ENCODE peak calls at places on chromosomes 7 and 10, in five cellular contexts. One of them, this sample, is unnamed.

GRCh38 chr7:20779041-20779440 is 7.6 kb downstream of the SP8 start:
- DNase-seq in neural progenitor cell: peak
- DNase-seq in GM23338: no peak
- DNase-seq in fibroblast of lung: no peak
- DNase-seq in endothelial cell of umbilical vein: no peak
- DNase-seq in this sample: no peak

GRCh38 chr7:158054081-158054480 is 533.5 kb downstream of the PTPRN2 start:
- DNase-seq in neural progenitor cell: no peak
- DNase-seq in GM23338: no peak
- DNase-seq in fibroblast of lung: no peak
- DNase-seq in endothelial cell of umbilical vein: no peak
- DNase-seq in this sample: no peak

GRCh38 chr10:101617102-101617823 is 29.1 kb downstream of the DPCD start:
- DNase-seq in neural progenitor cell: no peak
- DNase-seq in GM23338: peak
- DNase-seq in fibroblast of lung: no peak
- DNase-seq in endothelial cell of umbilical vein: no peak
- DNase-seq in this sample: no peak

GRCh38 chr10:12500406-12501303 is 151.3 kb downstream of the CAMK1D start:
- DNase-seq in neural progenitor cell: no peak
- DNase-seq in GM23338: no peak
- DNase-seq in fibroblast of lung: no peak
- DNase-seq in endothelial cell of umbilical vein: peak
- DNase-seq in this sample: no peak

GRCh38 chr7:142754681-142755575 is 5.7 kb downstream of the PRSS1 start:
- DNase-seq in neural progenitor cell: no peak
- DNase-seq in GM23338: no peak
- DNase-seq in fibroblast of lung: peak
- DNase-seq in endothelial cell of umbilical vein: peak
- DNase-seq in this sample: no peak

GRCh38 chr10:124627851-124628675 is 116.1 kb downstream of the FAM53B start:
- DNase-seq in neural progenitor cell: no peak
- DNase-seq in GM23338: no peak
- DNase-seq in fibroblast of lung: no peak
- DNase-seq in endothelial cell of umbilical vein: no peak
- DNase-seq in this sample: no peak

GRCh38 chr7:68078311-68078710 is 1081.7 kb downstream of the TYW1 start:
- DNase-seq in neural progenitor cell: no peak
- DNase-seq in GM23338: no peak
- DNase-seq in fibroblast of lung: no peak
- DNase-seq in endothelial cell of umbilical vein: no peak
- DNase-seq in this sample: no peak

GRCh38 chr10:14003517-14003916 is 327.2 kb downstream of the FRMD4A start:
- DNase-seq in neural progenitor cell: no peak
- DNase-seq in GM23338: no peak
- DNase-seq in fibroblast of lung: no peak
- DNase-seq in endothelial cell of umbilical vein: no peak
- DNase-seq in this sample: no peak

GRCh38 chr10:96588060-96588554 is 1.3 kb upstream of the TM9SF3 start:
- DNase-seq in neural progenitor cell: no peak
- DNase-seq in GM23338: no peak
- DNase-seq in fibroblast of lung: no peak
- DNase-seq in endothelial cell of umbilical vein: no peak
- DNase-seq in this sample: no peak

GRCh38 chr10:45580371-45580770 is 92.2 kb downstream of the ZFAND4 start:
- DNase-seq in neural progenitor cell: no peak
- DNase-seq in GM23338: no peak
- DNase-seq in fibroblast of lung: no peak
- DNase-seq in endothelial cell of umbilical vein: peak
- DNase-seq in this sample: no peak

GRCh38 chr10:109866168-109866994 is 56.9 kb downstream of the XPNPEP1 start:
- DNase-seq in neural progenitor cell: peak
- DNase-seq in GM23338: peak
- DNase-seq in fibroblast of lung: no peak
- DNase-seq in endothelial cell of umbilical vein: peak
- DNase-seq in this sample: no peak

GRCh38 chr10:127997937-127998336 is 91.0 kb downstream of the PTPRE start:
- DNase-seq in neural progenitor cell: peak
- DNase-seq in GM23338: no peak
- DNase-seq in fibroblast of lung: peak
- DNase-seq in endothelial cell of umbilical vein: no peak
- DNase-seq in this sample: no peak

GRCh38 chr7:10973942-10974716 is 457 bp downstream of the PHF14 start:
- DNase-seq in neural progenitor cell: peak
- DNase-seq in GM23338: peak
- DNase-seq in fibroblast of lung: peak
- DNase-seq in endothelial cell of umbilical vein: peak
- DNase-seq in this sample: no peak

DNA sequence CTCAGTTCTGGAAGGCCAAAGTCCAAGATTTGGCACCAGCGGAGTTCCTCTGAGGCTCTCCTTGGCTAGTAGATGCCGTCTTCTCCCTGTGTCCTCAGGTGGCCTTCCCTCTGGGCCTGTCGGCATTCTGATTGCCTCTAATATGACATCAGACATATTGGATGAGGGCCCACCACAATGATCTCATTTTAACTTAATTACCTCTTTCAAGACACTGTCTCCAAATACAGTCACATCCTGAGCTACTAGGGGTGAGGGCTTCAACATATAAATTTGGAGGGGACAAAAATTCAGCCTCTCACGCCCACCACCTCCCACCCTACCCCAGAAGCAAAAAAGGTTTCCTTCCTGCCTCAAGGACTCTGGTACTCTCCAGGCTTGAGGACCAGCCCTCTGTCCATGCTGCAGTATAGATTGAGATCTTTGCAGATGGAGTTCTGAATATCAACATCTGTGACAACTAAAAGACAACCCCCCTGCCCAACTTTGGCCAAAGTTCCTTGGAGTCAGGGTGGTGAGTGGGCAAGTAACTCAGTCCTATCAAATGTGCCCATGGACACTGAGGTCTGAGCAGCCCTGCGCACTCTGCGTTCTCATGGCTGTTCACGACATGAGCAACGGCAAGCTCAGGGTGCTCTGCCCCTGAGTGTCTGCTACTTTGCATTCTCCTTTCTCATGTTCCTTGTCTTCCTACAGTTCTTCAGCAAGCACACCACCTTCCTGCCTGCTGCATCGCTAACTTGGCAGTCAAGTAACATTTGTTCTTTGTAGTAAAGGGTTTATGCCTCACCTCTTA is 11.5 kb downstream of the TMEM176B start:
- DNase-seq in neural progenitor cell: no peak
- DNase-seq in GM23338: no peak
- DNase-seq in fibroblast of lung: no peak
- DNase-seq in endothelial cell of umbilical vein: no peak
- DNase-seq in this sample: no peak
- H3K4me2 ChIP-seq in neural progenitor cell: no peak
- H3K4me2 ChIP-seq in GM23338: no peak
- H3K4me2 ChIP-seq in fibroblast of lung: no peak
- H3K4me2 ChIP-seq in endothelial cell of umbilical vein: no peak
- H3K4me2 ChIP-seq in this sample: no peak

DNA sequence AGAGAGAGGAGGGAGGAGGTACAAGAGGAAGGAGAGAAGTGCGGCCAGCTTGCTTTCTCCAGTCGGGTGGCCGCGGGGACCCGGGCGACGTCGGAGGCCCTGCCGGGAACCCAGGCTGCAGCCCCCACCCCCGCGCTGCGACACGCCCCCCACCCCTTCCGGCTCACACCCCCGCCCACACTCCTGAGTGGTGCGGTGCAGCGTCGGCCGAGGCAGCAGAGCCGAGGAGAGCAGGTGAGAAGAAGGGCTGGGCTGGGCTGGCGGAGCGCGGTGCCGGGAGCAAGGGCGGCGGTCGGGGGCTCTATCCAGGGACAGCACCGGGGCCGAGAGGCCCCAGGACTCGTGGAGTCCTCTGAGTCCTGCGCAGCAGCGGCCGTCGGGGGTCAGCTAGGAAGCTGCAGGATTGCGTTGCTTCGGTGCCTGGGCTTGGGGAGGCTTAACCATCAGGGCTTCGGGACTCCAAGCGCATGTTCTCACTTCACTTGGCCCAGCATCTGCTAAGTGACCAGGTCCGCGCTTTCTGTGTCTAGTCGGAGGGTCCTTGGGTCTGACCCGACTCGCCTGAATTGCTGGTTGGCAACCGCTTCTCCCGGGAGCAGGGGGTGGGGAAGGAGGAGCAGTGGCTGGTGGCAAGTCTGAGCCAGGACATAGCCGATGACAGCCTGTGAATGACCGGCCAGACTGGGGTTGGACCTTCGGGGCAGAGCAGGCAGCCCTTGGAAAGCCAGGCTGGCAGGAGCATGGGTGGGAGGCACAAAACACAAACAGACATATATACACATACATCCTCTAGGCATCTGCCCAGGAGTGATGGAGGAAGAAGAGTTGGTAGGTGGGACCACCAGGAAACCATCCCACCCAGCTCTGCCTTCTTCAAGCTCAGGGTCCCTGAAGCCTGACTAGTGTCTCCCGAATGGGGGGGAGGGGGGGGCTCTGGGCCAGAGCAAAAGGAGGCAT is 683 bp downstream of the CHAT start:
- DNase-seq in neural progenitor cell: peak
- DNase-seq in GM23338: peak
- DNase-seq in fibroblast of lung: no peak
- DNase-seq in endothelial cell of umbilical vein: no peak
- DNase-seq in this sample: no peak
- TF ChIP-seq EZH2 in neural progenitor cell: peak
- TF ChIP-seq EZH2 in GM23338: peak
- TF ChIP-seq EZH2 in fibroblast of lung: peak
- TF ChIP-seq EZH2 in endothelial cell of umbilical vein: peak
- TF ChIP-seq EZH2 in this sample: peak

DNA sequence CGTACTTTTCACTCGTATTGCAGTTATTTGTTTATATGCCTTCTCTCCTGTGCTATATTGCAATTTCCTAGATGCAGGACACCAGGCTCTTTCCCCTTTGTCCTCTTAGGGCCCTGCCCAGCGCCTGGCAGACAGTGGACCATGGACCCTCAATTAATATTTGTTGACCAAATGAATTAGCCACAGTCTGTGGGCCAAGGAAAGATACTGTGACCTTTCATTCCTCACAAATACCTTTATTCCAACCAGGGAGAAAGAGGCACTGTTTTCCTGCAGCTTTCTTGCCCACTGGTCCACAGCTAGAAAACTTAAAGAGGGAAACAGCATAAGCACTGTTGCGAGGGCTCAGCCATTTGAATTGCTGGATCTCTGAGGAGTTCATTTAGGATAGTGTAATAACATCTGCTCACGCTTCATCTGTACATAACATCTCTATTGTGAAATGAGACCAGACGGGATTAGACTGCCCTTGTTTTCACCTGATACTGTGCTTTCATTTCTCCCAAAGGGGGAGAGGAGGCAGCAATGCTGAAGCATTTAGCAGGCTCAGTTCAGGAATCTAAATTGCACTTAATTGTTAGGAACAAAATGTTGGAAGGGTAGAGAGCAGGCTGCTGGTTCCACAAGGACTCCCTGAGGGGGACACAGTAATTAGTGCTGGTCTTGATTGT is 46.7 kb downstream of the TNS3 start:
- DNase-seq in neural progenitor cell: peak
- DNase-seq in GM23338: no peak
- DNase-seq in fibroblast of lung: peak
- DNase-seq in endothelial cell of umbilical vein: no peak
- DNase-seq in this sample: no peak
- TF ChIP-seq CTCF in neural progenitor cell: no peak
- TF ChIP-seq CTCF in GM23338: no peak
- TF ChIP-seq CTCF in fibroblast of lung: no peak
- TF ChIP-seq CTCF in endothelial cell of umbilical vein: no peak
- TF ChIP-seq CTCF in this sample: no peak

GRCh38 chr7:32049599-32049998 is 20.6 kb downstream of the PDE1C start:
- DNase-seq in neural progenitor cell: no peak
- DNase-seq in GM23338: no peak
- DNase-seq in fibroblast of lung: no peak
- DNase-seq in endothelial cell of umbilical vein: no peak
- DNase-seq in this sample: no peak
- H3K4me2 ChIP-seq in neural progenitor cell: no peak
- H3K4me2 ChIP-seq in GM23338: no peak
- H3K4me2 ChIP-seq in fibroblast of lung: no peak
- H3K4me2 ChIP-seq in endothelial cell of umbilical vein: no peak
- H3K4me2 ChIP-seq in this sample: no peak

This sample was measured in keratinocyte.